ENCODE peak calls at places on chromosomes 12 and 14, in six cellular contexts. One of them, this sample, is unnamed. For H3K9me3 and H3K36me3, the result is how much of the 10 kb centered on the place peaks cover.

GRCh38 chr14:93949511-93950075 is 22.4 kb downstream of the FAM181A start:
- DNase-seq in Peyer's patch: no peak
- DNase-seq in ascending aorta: no peak
- DNase-seq in mammary epithelial cell: no peak
- DNase-seq in CD8-positive, alpha-beta T cell: no peak
- DNase-seq in CD8-positive, alpha-beta memory T cell: no peak
- DNase-seq in this sample: no peak

GRCh38 chr14:96357216-96357615 is 5.9 kb downstream of the ATG2B start:
- DNase-seq in Peyer's patch: no peak
- DNase-seq in ascending aorta: no peak
- DNase-seq in mammary epithelial cell: no peak
- DNase-seq in CD8-positive, alpha-beta T cell: no peak
- DNase-seq in CD8-positive, alpha-beta memory T cell: no peak
- DNase-seq in this sample: no peak

GRCh38 chr12:81811066-81811777 is 52.1 kb upstream of the PPFIA2 start:
- DNase-seq in Peyer's patch: no peak
- DNase-seq in ascending aorta: peak
- DNase-seq in mammary epithelial cell: no peak
- DNase-seq in CD8-positive, alpha-beta T cell: no peak
- DNase-seq in CD8-positive, alpha-beta memory T cell: no peak
- DNase-seq in this sample: no peak

GRCh38 chr14:100902295-100902694 is 1.2 kb downstream of the RTL1 start:
- DNase-seq in Peyer's patch: no peak
- DNase-seq in ascending aorta: no peak
- DNase-seq in mammary epithelial cell: no peak
- DNase-seq in CD8-positive, alpha-beta T cell: no peak
- DNase-seq in CD8-positive, alpha-beta memory T cell: no peak
- DNase-seq in this sample: no peak

GRCh38 chr12:118418385-118419057 is 42.2 kb downstream of the SUDS3 start:
- DNase-seq in Peyer's patch: no peak
- DNase-seq in ascending aorta: no peak
- DNase-seq in mammary epithelial cell: peak
- DNase-seq in CD8-positive, alpha-beta T cell: no peak
- DNase-seq in CD8-positive, alpha-beta memory T cell: no peak
- DNase-seq in this sample: no peak

GRCh38 chr12:31003861-31004640 is 69.6 kb upstream of the DDX11 start:
- DNase-seq in Peyer's patch: peak
- DNase-seq in ascending aorta: no peak
- DNase-seq in mammary epithelial cell: no peak
- DNase-seq in CD8-positive, alpha-beta T cell: no peak
- DNase-seq in CD8-positive, alpha-beta memory T cell: no peak
- DNase-seq in this sample: no peak

GRCh38 chr12:98503343-98503592 is 12.1 kb upstream of the TMPO start:
- DNase-seq in Peyer's patch: peak
- DNase-seq in ascending aorta: peak
- DNase-seq in mammary epithelial cell: peak
- DNase-seq in CD8-positive, alpha-beta T cell: peak
- DNase-seq in CD8-positive, alpha-beta memory T cell: peak
- DNase-seq in this sample: peak

GRCh38 chr14:93115920-93116675 is at the start of gene ITPK1:
- DNase-seq in Peyer's patch: peak
- DNase-seq in ascending aorta: peak
- DNase-seq in mammary epithelial cell: no peak
- DNase-seq in CD8-positive, alpha-beta T cell: peak
- DNase-seq in CD8-positive, alpha-beta memory T cell: peak
- DNase-seq in this sample: no peak

GRCh38 chr14:58690801-58691516 is 53.2 kb downstream of the DACT1 start:
- DNase-seq in Peyer's patch: peak
- DNase-seq in ascending aorta: no peak
- DNase-seq in mammary epithelial cell: no peak
- DNase-seq in CD8-positive, alpha-beta T cell: no peak
- DNase-seq in CD8-positive, alpha-beta memory T cell: no peak
- DNase-seq in this sample: no peak

GRCh38 chr12:110279976-110280783 is 867 bp upstream of the ATP2A2 start:
- DNase-seq in Peyer's patch: peak
- DNase-seq in ascending aorta: peak
- DNase-seq in mammary epithelial cell: peak
- DNase-seq in CD8-positive, alpha-beta T cell: no peak
- DNase-seq in CD8-positive, alpha-beta memory T cell: no peak
- DNase-seq in this sample: no peak

GRCh38 chr12:106663385-106663784 is 80.6 kb downstream of the RFX4 start:
- DNase-seq in Peyer's patch: no peak
- DNase-seq in ascending aorta: no peak
- DNase-seq in mammary epithelial cell: no peak
- DNase-seq in CD8-positive, alpha-beta T cell: no peak
- DNase-seq in CD8-positive, alpha-beta memory T cell: no peak
- DNase-seq in this sample: no peak
- H3K9me3 ChIP-seq in Peyer's patch: under half
- H3K9me3 ChIP-seq in ascending aorta: under half
- H3K9me3 ChIP-seq in mammary epithelial cell: under half
- H3K9me3 ChIP-seq in CD8-positive, alpha-beta T cell: under half
- H3K9me3 ChIP-seq in CD8-positive, alpha-beta memory T cell: under half
- H3K9me3 ChIP-seq in this sample: under half

GRCh38 chr14:23079716-23080115 is 15.2 kb downstream of the ACIN1 start:
- DNase-seq in Peyer's patch: no peak
- DNase-seq in ascending aorta: peak
- DNase-seq in mammary epithelial cell: no peak
- DNase-seq in CD8-positive, alpha-beta T cell: no peak
- DNase-seq in CD8-positive, alpha-beta memory T cell: no peak
- DNase-seq in this sample: no peak

GRCh38 chr14:23080474-23080873 is 14.5 kb downstream of the ACIN1 start:
- DNase-seq in Peyer's patch: no peak
- DNase-seq in ascending aorta: no peak
- DNase-seq in mammary epithelial cell: no peak
- DNase-seq in CD8-positive, alpha-beta T cell: no peak
- DNase-seq in CD8-positive, alpha-beta memory T cell: no peak
- DNase-seq in this sample: no peak

GRCh38 chr14:23078692-23079116 is 16.2 kb downstream of the ACIN1 start:
- DNase-seq in Peyer's patch: peak
- DNase-seq in ascending aorta: peak
- DNase-seq in mammary epithelial cell: peak
- DNase-seq in CD8-positive, alpha-beta T cell: no peak
- DNase-seq in CD8-positive, alpha-beta memory T cell: no peak
- DNase-seq in this sample: peak

GRCh38 chr14:23076785-23077408 is 18.0 kb downstream of the ACIN1 start:
- DNase-seq in Peyer's patch: no peak
- DNase-seq in ascending aorta: no peak
- DNase-seq in mammary epithelial cell: no peak
- DNase-seq in CD8-positive, alpha-beta T cell: no peak
- DNase-seq in CD8-positive, alpha-beta memory T cell: peak
- DNase-seq in this sample: no peak

DNA sequence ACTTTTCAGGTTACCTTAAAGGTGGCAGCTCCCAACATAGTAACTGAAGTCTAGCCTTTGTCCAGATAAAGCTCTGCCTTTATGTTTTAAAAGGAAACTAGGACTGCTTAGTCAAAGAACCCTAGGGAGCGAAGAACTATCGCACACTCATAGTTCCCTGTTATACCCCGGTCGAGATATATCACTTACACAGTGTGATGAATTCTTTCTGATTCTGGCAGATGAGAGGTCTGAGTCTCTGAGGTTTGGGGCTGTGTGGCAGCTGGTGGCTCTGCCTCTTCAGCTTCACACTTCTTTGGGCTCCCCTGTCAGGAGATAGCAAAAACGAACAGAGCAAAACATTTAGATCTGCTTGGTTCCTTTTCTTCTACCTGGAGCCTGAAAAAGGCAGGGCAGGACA is 17.0 kb downstream of the ACIN1 start:
- DNase-seq in Peyer's patch: no peak
- DNase-seq in ascending aorta: no peak
- DNase-seq in mammary epithelial cell: no peak
- DNase-seq in CD8-positive, alpha-beta T cell: no peak
- DNase-seq in CD8-positive, alpha-beta memory T cell: no peak
- DNase-seq in this sample: no peak
- H3K36me3 ChIP-seq in Peyer's patch: under half
- H3K36me3 ChIP-seq in ascending aorta: half or more
- H3K36me3 ChIP-seq in mammary epithelial cell: under half
- H3K36me3 ChIP-seq in CD8-positive, alpha-beta T cell: half or more
- H3K36me3 ChIP-seq in CD8-positive, alpha-beta memory T cell: half or more
- H3K36me3 ChIP-seq in this sample: half or more

GRCh38 chr12:78121969-78122610 is 291.4 kb downstream of the NAV3 start:
- DNase-seq in Peyer's patch: no peak
- DNase-seq in ascending aorta: no peak
- DNase-seq in mammary epithelial cell: no peak
- DNase-seq in CD8-positive, alpha-beta T cell: no peak
- DNase-seq in CD8-positive, alpha-beta memory T cell: no peak
- DNase-seq in this sample: no peak
- H3K27ac ChIP-seq in Peyer's patch: no peak
- H3K27ac ChIP-seq in ascending aorta: no peak
- H3K27ac ChIP-seq in mammary epithelial cell: no peak
- H3K27ac ChIP-seq in CD8-positive, alpha-beta T cell: no peak
- H3K27ac ChIP-seq in CD8-positive, alpha-beta memory T cell: no peak
- H3K27ac ChIP-seq in this sample: no peak

DNA sequence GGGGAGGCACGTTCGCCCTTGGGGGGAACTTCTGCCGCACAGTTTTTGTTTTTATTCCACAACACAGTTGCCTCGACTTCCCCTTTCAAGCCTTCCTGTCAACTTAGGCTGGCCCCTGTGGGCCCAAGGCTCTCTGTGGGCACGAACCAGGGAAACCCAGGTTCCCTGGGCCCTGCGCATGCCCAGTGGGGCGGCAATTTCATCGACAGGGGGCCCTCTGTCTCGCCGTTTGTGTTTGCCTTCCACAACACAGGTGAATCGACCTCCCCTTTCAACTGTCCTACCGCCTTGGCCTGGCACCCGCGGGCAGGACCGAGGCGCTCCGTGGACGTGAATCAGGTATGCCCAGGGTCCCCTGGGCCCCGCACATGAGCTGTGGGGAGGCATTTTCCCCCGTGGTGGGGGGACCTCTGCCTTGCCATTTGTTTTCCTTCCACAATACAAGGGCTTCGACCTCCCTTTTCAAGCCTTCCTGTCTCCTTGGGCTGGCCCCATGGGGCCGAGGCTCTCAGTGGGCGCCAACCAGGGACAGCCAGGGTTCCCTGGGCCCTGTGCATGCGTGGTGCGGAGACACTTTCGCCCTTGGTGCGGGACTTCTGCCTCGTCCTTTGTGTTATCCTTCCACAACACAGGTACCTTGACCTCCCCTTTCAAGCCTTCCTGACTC is 354.0 kb downstream of the ALG10 start:
- DNase-seq in Peyer's patch: no peak
- DNase-seq in ascending aorta: no peak
- DNase-seq in mammary epithelial cell: no peak
- DNase-seq in CD8-positive, alpha-beta T cell: no peak
- DNase-seq in CD8-positive, alpha-beta memory T cell: no peak
- DNase-seq in this sample: no peak
- H3K9me3 ChIP-seq in Peyer's patch: under half
- H3K9me3 ChIP-seq in ascending aorta: under half
- H3K9me3 ChIP-seq in mammary epithelial cell: half or more
- H3K9me3 ChIP-seq in CD8-positive, alpha-beta T cell: under half
- H3K9me3 ChIP-seq in CD8-positive, alpha-beta memory T cell: under half
- H3K9me3 ChIP-seq in this sample: under half

GRCh38 chr14:74551001-74551400 is 57.4 kb downstream of the ISCA2 start:
- DNase-seq in Peyer's patch: no peak
- DNase-seq in ascending aorta: no peak
- DNase-seq in mammary epithelial cell: no peak
- DNase-seq in CD8-positive, alpha-beta T cell: no peak
- DNase-seq in CD8-positive, alpha-beta memory T cell: no peak
- DNase-seq in this sample: no peak

GRCh38 chr14:74551903-74552371 is 58.4 kb downstream of the ISCA2 start:
- DNase-seq in Peyer's patch: no peak
- DNase-seq in ascending aorta: no peak
- DNase-seq in mammary epithelial cell: no peak
- DNase-seq in CD8-positive, alpha-beta T cell: no peak
- DNase-seq in CD8-positive, alpha-beta memory T cell: no peak
- DNase-seq in this sample: no peak

GRCh38 chr14:74550071-74550470 is 56.5 kb downstream of the ISCA2 start:
- DNase-seq in Peyer's patch: no peak
- DNase-seq in ascending aorta: no peak
- DNase-seq in mammary epithelial cell: no peak
- DNase-seq in CD8-positive, alpha-beta T cell: no peak
- DNase-seq in CD8-positive, alpha-beta memory T cell: no peak
- DNase-seq in this sample: no peak

GRCh38 chr14:74552623-74553022 is 59.1 kb downstream of the ISCA2 start:
- DNase-seq in Peyer's patch: peak
- DNase-seq in ascending aorta: peak
- DNase-seq in mammary epithelial cell: no peak
- DNase-seq in CD8-positive, alpha-beta T cell: no peak
- DNase-seq in CD8-positive, alpha-beta memory T cell: no peak
- DNase-seq in this sample: peak

DNA sequence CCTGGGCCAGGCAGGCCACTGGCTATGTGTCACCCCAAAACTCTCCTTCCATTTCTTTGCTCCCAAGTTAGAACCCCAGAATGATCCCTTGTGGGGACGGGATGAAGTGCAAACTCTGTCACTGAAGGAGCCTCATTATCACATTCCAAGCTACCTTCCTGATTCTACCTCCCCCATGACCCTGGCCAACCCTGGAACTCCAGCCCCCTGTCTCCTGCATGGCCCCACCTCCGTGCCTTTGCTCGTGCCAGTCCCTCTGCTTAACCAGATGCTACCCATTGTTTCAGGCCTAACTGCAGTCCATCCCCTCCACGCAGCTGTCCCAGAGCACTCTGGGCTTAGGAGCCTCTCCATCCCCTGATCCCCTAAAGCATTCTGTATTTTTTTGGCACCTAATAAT is 57.9 kb downstream of the ISCA2 start:
- DNase-seq in Peyer's patch: no peak
- DNase-seq in ascending aorta: no peak
- DNase-seq in mammary epithelial cell: no peak
- DNase-seq in CD8-positive, alpha-beta T cell: no peak
- DNase-seq in CD8-positive, alpha-beta memory T cell: no peak
- DNase-seq in this sample: no peak
- H3K36me3 ChIP-seq in Peyer's patch: under half
- H3K36me3 ChIP-seq in ascending aorta: under half
- H3K36me3 ChIP-seq in mammary epithelial cell: under half
- H3K36me3 ChIP-seq in CD8-positive, alpha-beta T cell: under half
- H3K36me3 ChIP-seq in CD8-positive, alpha-beta memory T cell: under half
- H3K36me3 ChIP-seq in this sample: under half

DNA sequence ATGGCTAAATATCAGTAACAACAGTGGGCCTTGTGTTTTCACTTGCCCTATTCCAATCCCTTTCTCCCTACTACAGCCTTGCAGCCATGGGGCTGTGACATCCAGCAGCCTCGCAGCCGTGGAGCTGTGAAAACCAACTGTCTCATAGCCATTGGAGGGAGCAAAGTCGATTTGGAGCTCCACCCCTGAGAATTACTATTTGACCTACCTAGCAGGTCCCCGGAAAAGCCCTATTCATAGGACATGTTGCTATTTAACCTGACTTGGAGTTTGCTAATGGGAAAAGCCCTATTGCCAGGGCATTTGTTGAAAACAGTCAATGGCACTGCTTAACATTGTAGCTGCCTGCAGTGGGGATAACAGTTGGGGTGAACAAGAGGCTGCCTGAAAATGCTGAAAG is 33.3 kb downstream of the ERG28 start:
- DNase-seq in Peyer's patch: peak
- DNase-seq in ascending aorta: no peak
- DNase-seq in mammary epithelial cell: no peak
- DNase-seq in CD8-positive, alpha-beta T cell: no peak
- DNase-seq in CD8-positive, alpha-beta memory T cell: no peak
- DNase-seq in this sample: no peak
- H3K27ac ChIP-seq in Peyer's patch: no peak
- H3K27ac ChIP-seq in ascending aorta: no peak
- H3K27ac ChIP-seq in mammary epithelial cell: no peak
- H3K27ac ChIP-seq in CD8-positive, alpha-beta T cell: no peak
- H3K27ac ChIP-seq in CD8-positive, alpha-beta memory T cell: no peak
- H3K27ac ChIP-seq in this sample: no peak

DNA sequence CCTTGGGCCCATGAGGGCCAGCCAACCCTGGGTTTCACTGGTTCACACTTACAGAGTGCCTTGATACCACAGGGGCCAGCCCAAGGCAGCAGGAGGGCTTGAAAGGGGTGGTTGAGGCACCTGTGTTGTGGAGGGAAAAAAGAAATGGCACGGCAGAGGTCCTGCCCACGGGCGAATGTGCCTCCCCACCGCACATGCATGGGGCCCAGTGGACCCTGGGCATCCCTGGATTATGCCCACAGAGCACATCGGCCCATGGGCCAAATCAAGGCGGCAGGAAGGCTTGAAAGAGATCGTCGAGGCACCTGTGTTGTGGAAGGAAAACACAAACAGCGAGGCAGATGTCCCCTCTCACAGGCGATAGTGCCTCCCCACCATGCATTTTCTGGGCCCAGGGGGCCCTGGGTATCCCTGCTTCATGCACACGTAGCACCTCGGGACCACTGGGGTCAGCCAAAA is 378.2 kb downstream of the ALG10 start:
- DNase-seq in Peyer's patch: peak
- DNase-seq in ascending aorta: peak
- DNase-seq in mammary epithelial cell: no peak
- DNase-seq in CD8-positive, alpha-beta T cell: peak
- DNase-seq in CD8-positive, alpha-beta memory T cell: no peak
- DNase-seq in this sample: no peak
- H3K9me3 ChIP-seq in Peyer's patch: under half
- H3K9me3 ChIP-seq in ascending aorta: under half
- H3K9me3 ChIP-seq in mammary epithelial cell: under half
- H3K9me3 ChIP-seq in CD8-positive, alpha-beta T cell: under half
- H3K9me3 ChIP-seq in CD8-positive, alpha-beta memory T cell: under half
- H3K9me3 ChIP-seq in this sample: under half